ENCODE peak calls at places on chromosomes 11 and 22, in four cellular contexts. One of them, this sample, is unnamed.

GRCh38 chr11:73931039-73931645 is 19.7 kb upstream of the DNAJB13 start:
- DNase-seq in ureter: no peak
- DNase-seq in COLO829: peak
- DNase-seq in stimulated activated CD4-positive, alpha-beta T cell treated with anti-CD3 and anti-CD28 coated beads, Interleukin-2, amount 100 ng/mL, for 24 hours: no peak
- DNase-seq in this sample: peak

GRCh38 chr11:103067118-103067517 is 24.8 kb downstream of the DCUN1D5 start:
- DNase-seq in ureter: no peak
- DNase-seq in COLO829: no peak
- DNase-seq in stimulated activated CD4-positive, alpha-beta T cell treated with anti-CD3 and anti-CD28 coated beads, Interleukin-2, amount 100 ng/mL, for 24 hours: no peak
- DNase-seq in this sample: no peak

GRCh38 chr11:124071622-124071948 is 30.5 kb upstream of the OR10G7 start:
- DNase-seq in ureter: no peak
- DNase-seq in COLO829: no peak
- DNase-seq in stimulated activated CD4-positive, alpha-beta T cell treated with anti-CD3 and anti-CD28 coated beads, Interleukin-2, amount 100 ng/mL, for 24 hours: no peak
- DNase-seq in this sample: no peak

GRCh38 chr11:10441652-10442503 is 13.2 kb upstream of the AMPD3 start:
- DNase-seq in ureter: no peak
- DNase-seq in COLO829: no peak
- DNase-seq in stimulated activated CD4-positive, alpha-beta T cell treated with anti-CD3 and anti-CD28 coated beads, Interleukin-2, amount 100 ng/mL, for 24 hours: no peak
- DNase-seq in this sample: no peak

GRCh38 chr11:9016916-9017642 is 13.3 kb upstream of the NRIP3 start:
- DNase-seq in ureter: no peak
- DNase-seq in COLO829: no peak
- DNase-seq in stimulated activated CD4-positive, alpha-beta T cell treated with anti-CD3 and anti-CD28 coated beads, Interleukin-2, amount 100 ng/mL, for 24 hours: no peak
- DNase-seq in this sample: no peak

GRCh38 chr11:128872594-128872993 is 5.5 kb upstream of the KCNJ1 start:
- DNase-seq in ureter: no peak
- DNase-seq in COLO829: no peak
- DNase-seq in stimulated activated CD4-positive, alpha-beta T cell treated with anti-CD3 and anti-CD28 coated beads, Interleukin-2, amount 100 ng/mL, for 24 hours: no peak
- DNase-seq in this sample: no peak

GRCh38 chr11:17352925-17353227 is 1.3 kb downstream of the NCR3LG1 start:
- DNase-seq in ureter: no peak
- DNase-seq in COLO829: no peak
- DNase-seq in stimulated activated CD4-positive, alpha-beta T cell treated with anti-CD3 and anti-CD28 coated beads, Interleukin-2, amount 100 ng/mL, for 24 hours: peak
- DNase-seq in this sample: no peak

GRCh38 chr22:22710719-22711531 is 66.5 kb downstream of the GGTLC2 start:
- DNase-seq in ureter: peak
- DNase-seq in COLO829: peak
- DNase-seq in stimulated activated CD4-positive, alpha-beta T cell treated with anti-CD3 and anti-CD28 coated beads, Interleukin-2, amount 100 ng/mL, for 24 hours: peak
- DNase-seq in this sample: no peak

GRCh38 chr11:69403556-69404215 is 77.8 kb upstream of the LINC01488 start:
- DNase-seq in ureter: no peak
- DNase-seq in COLO829: no peak
- DNase-seq in stimulated activated CD4-positive, alpha-beta T cell treated with anti-CD3 and anti-CD28 coated beads, Interleukin-2, amount 100 ng/mL, for 24 hours: no peak
- DNase-seq in this sample: no peak

GRCh38 chr11:45331839-45332485 is 45.8 kb upstream of the SYT13 start:
- DNase-seq in ureter: no peak
- DNase-seq in COLO829: no peak
- DNase-seq in stimulated activated CD4-positive, alpha-beta T cell treated with anti-CD3 and anti-CD28 coated beads, Interleukin-2, amount 100 ng/mL, for 24 hours: no peak
- DNase-seq in this sample: no peak

GRCh38 chr11:113519989-113520613 is 44.9 kb upstream of the DRD2 start:
- DNase-seq in ureter: peak
- DNase-seq in COLO829: no peak
- DNase-seq in stimulated activated CD4-positive, alpha-beta T cell treated with anti-CD3 and anti-CD28 coated beads, Interleukin-2, amount 100 ng/mL, for 24 hours: no peak
- DNase-seq in this sample: no peak

GRCh38 chr11:61378713-61379313 is 13.6 kb upstream of the TMEM216 start:
- DNase-seq in ureter: no peak
- DNase-seq in COLO829: peak
- DNase-seq in stimulated activated CD4-positive, alpha-beta T cell treated with anti-CD3 and anti-CD28 coated beads, Interleukin-2, amount 100 ng/mL, for 24 hours: no peak
- DNase-seq in this sample: peak

GRCh38 chr11:116314012-116314411 is 458.8 kb downstream of the BUD13 start:
- DNase-seq in ureter: no peak
- DNase-seq in COLO829: no peak
- DNase-seq in stimulated activated CD4-positive, alpha-beta T cell treated with anti-CD3 and anti-CD28 coated beads, Interleukin-2, amount 100 ng/mL, for 24 hours: no peak
- DNase-seq in this sample: no peak

GRCh38 chr22:45877651-45878050 is 99.3 kb downstream of the WNT7B start:
- DNase-seq in ureter: peak
- DNase-seq in COLO829: no peak
- DNase-seq in stimulated activated CD4-positive, alpha-beta T cell treated with anti-CD3 and anti-CD28 coated beads, Interleukin-2, amount 100 ng/mL, for 24 hours: no peak
- DNase-seq in this sample: no peak

GRCh38 chr11:1924121-1924520 is 4.6 kb downstream of the TNNT3 start:
- DNase-seq in ureter: peak
- DNase-seq in COLO829: no peak
- DNase-seq in stimulated activated CD4-positive, alpha-beta T cell treated with anti-CD3 and anti-CD28 coated beads, Interleukin-2, amount 100 ng/mL, for 24 hours: no peak
- DNase-seq in this sample: no peak

GRCh38 chr11:116135897-116136296 is 631.7 kb upstream of the CADM1 start:
- DNase-seq in ureter: no peak
- DNase-seq in COLO829: no peak
- DNase-seq in stimulated activated CD4-positive, alpha-beta T cell treated with anti-CD3 and anti-CD28 coated beads, Interleukin-2, amount 100 ng/mL, for 24 hours: no peak
- DNase-seq in this sample: no peak

GRCh38 chr11:88301478-88302140 is 35.9 kb downstream of the CTSC start:
- DNase-seq in ureter: no peak
- DNase-seq in COLO829: no peak
- DNase-seq in stimulated activated CD4-positive, alpha-beta T cell treated with anti-CD3 and anti-CD28 coated beads, Interleukin-2, amount 100 ng/mL, for 24 hours: no peak
- DNase-seq in this sample: no peak

GRCh38 chr22:21100149-21101032 is 54.6 kb downstream of the LRRC74B start:
- DNase-seq in ureter: no peak
- DNase-seq in COLO829: no peak
- DNase-seq in stimulated activated CD4-positive, alpha-beta T cell treated with anti-CD3 and anti-CD28 coated beads, Interleukin-2, amount 100 ng/mL, for 24 hours: no peak
- DNase-seq in this sample: no peak